ENCODE peak calls at places on chromosome 12, in ten cellular contexts. Q is uterus, D is IMR-90, G is A673, O is GM23338, V is fibroblast of lung, F is colonic mucosa, C is left ventricle myocardium inferior, N is ascending aorta, S is tibial artery. E is an unnamed sample.

GRCh38 chr12:31031951-31032335 is 41.7 kb upstream of the DDX11 start:
- DNase-seq in Q (no peak), D (no peak), G (no peak), O (no peak), V (no peak), F (no peak), C (no peak), N (no peak), S (no peak), E (no peak)

GRCh38 chr12:64946132-64946829 is 121.8 kb downstream of the TBC1D30 start:
- DNase-seq in Q (peak; percentile 21), D (peak; percentile 7), G (no peak), O (no peak), V (peak; percentile 42), F (peak; percentile 23), C (peak; percentile 63), N (no peak), S (no peak), E (peak; percentile 59)

GRCh38 chr12:75809745-75810144 is 221.8 kb downstream of the PHLDA1 start:
- DNase-seq in Q (no peak), D (no peak), G (no peak), O (peak; percentile 80), V (no peak), F (no peak), C (no peak), N (no peak), S (no peak), E (no peak)

GRCh38 chr12:38118632-38119031 is 197.9 kb upstream of the ALG10B start:
- DNase-seq in Q (no peak), D (no peak), G (no peak), O (no peak), V (no peak), F (no peak), C (no peak), N (no peak), S (no peak), E (no peak)

GRCh38 chr12:98893601-98894411 is 248.7 kb downstream of the APAF1 start:
- DNase-seq in Q (no peak), D (no peak), G (peak; percentile 18), O (peak; percentile 55), V (peak; percentile 4), F (no peak), C (no peak), N (no peak), S (no peak), E (no peak)

GRCh38 chr12:99976762-99977161 is 8.0 kb downstream of the ANKS1B start:
- DNase-seq in Q (no peak), D (no peak), G (no peak), O (no peak), V (no peak), F (no peak), C (no peak), N (no peak), S (no peak), E (no peak)

GRCh38 chr12:68850390-68850789 is 42.4 kb downstream of the MDM2 start:
- DNase-seq in Q (no peak), D (no peak), G (no peak), O (no peak), V (no peak), F (no peak), C (no peak), N (no peak), S (no peak), E (no peak)

GRCh38 chr12:132600048-132601032 is 10.0 kb downstream of the LRCOL1 start:
- DNase-seq in Q (peak; percentile 57), D (peak; percentile 61), G (peak; percentile 71), O (peak; percentile 88), V (peak; percentile 73), F (peak; percentile 61), C (peak; percentile 73), N (no peak), S (peak; percentile 76), E (peak; percentile 82)

GRCh38 chr12:133130808-133131128 is 341 bp downstream of the ZNF10 start:
- DNase-seq in Q (no peak), D (no peak), G (no peak), O (no peak), V (no peak), F (no peak), C (peak; percentile 26), N (peak; percentile 9), S (peak; percentile 73), E (peak; percentile 48)

GRCh38 chr12:114697741-114698565 is 14.0 kb upstream of the TBX3 start:
- DNase-seq in Q (no peak), D (no peak), G (peak; percentile 29), O (no peak), V (peak; percentile 68), F (no peak), C (no peak), N (no peak), S (no peak), E (no peak)

GRCh38 chr12:29153231-29153630 is 4.2 kb downstream of the FAR2 start:
- DNase-seq in Q (no peak), D (no peak), G (no peak), O (peak; percentile 76), V (no peak), F (no peak), C (no peak), N (no peak), S (no peak), E (no peak)

GRCh38 chr12:67019070-67019469 is 250.1 kb upstream of the CAND1 start:
- DNase-seq in Q (no peak), D (no peak), G (no peak), O (no peak), V (no peak), F (no peak), C (no peak), N (no peak), S (no peak), E (no peak)

GRCh38 chr12:50041962-50042361 is 15.4 kb upstream of the ASIC1 start:
- DNase-seq in Q (no peak), D (no peak), G (no peak), O (no peak), V (no peak), F (no peak), C (no peak), N (no peak), S (peak; percentile 16), E (no peak)

GRCh38 chr12:90627180-90627896 is 327.6 kb downstream of the CCER1 start:
- DNase-seq in Q (no peak), D (peak; percentile 48), G (no peak), O (no peak), V (no peak), F (no peak), C (no peak), N (no peak), S (no peak), E (no peak)

GRCh38 chr12:99278899-99279298 is 368.7 kb upstream of the GARIN6 start:
- DNase-seq in Q (no peak), D (no peak), G (no peak), O (no peak), V (no peak), F (no peak), C (no peak), N (no peak), S (no peak), E (no peak)

GRCh38 chr12:70852416-70853150 is 68.0 kb downstream of the PTPRR start:
- DNase-seq in Q (no peak), D (no peak), G (peak; percentile 64), O (no peak), V (no peak), F (no peak), C (no peak), N (no peak), S (no peak), E (no peak)

GRCh38 chr12:122126713-122127597 is 47.1 kb downstream of the IL31 start:
- DNase-seq in Q (no peak), D (no peak), G (no peak), O (peak; percentile 47), V (no peak), F (no peak), C (no peak), N (no peak), S (no peak), E (no peak)
- TF ChIP-seq CTCF in Q (no peak), D (no peak), G (peak; percentile 37), O (no peak), V (no peak), F (no peak), C (peak; percentile 43), N (no peak), S (no peak), E (peak; percentile 13)

GRCh38 chr12:112808176-112808575 is 16.6 kb downstream of the RPH3A start:
- DNase-seq in Q (no peak), D (no peak), G (no peak), O (no peak), V (no peak), F (no peak), C (no peak), N (no peak), S (no peak), E (no peak)
- H3K27me3 ChIP-seq in Q (no peaks in the 10 kb centered on the region), D (no peaks in the 10 kb centered on the region), G (no peaks in the 10 kb centered on the region), O (no peaks in the 10 kb centered on the region), V (no peaks in the 10 kb centered on the region), F (peaks cover 3% of the 10 kb centered on the region), C (peaks cover 81% of the 10 kb centered on the region), N (no peaks in the 10 kb centered on the region), S (no peaks in the 10 kb centered on the region), E (peaks cover 33% of the 10 kb centered on the region)

DNA sequence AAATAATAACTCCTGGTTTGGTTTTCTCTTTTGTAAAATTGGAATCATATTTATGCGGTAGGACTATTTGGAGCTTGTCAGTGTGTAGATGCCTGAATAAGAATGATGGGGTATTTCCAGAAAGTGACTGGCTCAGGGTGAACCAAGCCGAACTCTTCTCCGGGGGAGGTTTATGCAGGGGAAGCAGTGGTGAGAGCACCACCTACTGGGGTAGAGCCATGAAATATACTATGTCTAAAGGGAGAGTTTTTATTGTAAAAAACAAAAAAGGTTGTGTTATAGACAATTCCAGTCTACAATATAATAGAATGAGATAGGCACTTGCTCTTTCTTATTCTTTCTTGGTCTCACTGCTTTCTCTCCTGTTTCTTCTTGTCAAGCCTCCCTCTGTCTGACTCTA is 222.9 kb upstream of the SLC16A7 start:
- DNase-seq in Q (no peak), D (peak; percentile 21), G (peak; percentile 22), O (peak; percentile 79), V (peak; percentile 40), F (no peak), C (no peak), N (no peak), S (no peak), E (no peak)
- TF ChIP-seq CTCF in Q (no peak), D (peak; percentile 46), G (peak; percentile 42), O (peak; percentile 70), V (peak; percentile 56), F (no peak), C (no peak), N (no peak), S (no peak), E (no peak)

DNA sequence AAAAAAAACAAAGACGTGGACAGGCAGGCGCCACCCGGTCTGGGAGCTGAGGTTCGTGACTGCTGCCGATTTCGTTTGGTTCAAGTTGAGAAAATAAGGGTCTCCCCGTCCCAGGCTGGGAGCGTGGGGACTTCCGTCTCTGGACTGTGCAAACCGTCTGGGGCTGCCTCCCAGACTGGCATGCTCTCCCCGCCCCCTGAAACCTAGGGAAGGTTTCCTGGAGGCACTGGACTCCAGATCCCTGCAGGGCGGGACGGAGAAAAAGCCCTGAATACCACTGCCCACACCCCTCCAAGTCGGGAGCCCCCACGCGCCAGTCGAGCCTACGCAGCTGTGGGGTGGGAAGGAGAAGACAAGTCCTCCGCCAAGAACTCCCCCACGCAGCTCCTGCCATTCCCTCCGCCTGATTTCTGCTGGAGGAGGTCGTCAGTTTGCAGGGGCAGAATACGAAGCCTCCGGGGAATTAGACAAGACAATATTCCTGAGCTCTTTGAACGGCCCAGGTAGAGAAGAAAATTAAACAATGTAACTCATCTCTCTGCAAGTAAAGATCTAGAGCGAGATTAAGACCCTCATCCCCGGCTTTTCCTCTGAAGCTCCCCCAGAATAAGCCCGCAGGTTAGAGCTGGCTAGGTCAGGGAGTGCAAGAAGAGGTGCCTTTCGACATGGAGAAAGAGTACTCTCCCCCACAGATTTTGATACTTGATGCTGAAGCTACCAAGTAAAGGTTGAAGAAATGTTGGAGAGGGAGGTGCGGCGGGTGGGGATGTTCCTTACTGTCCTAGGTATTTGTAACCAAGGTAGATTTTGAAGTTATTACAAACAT is 10.4 kb upstream of the HOXC13 start:
- DNase-seq in Q (no peak), D (no peak), G (no peak), O (peak; percentile 24), V (no peak), F (no peak), C (no peak), N (no peak), S (no peak), E (no peak)
- H3K27me3 ChIP-seq in Q (peaks cover 21% of the 10 kb centered on the region), D (peaks cover 81% of the 10 kb centered on the region), G (peaks cover 59% of the 10 kb centered on the region), O (peaks cover 100% of the 10 kb centered on the region), V (peaks cover 71% of the 10 kb centered on the region), F (peaks cover 75% of the 10 kb centered on the region), C (peaks cover 100% of the 10 kb centered on the region), N (peaks cover 33% of the 10 kb centered on the region), S (peaks cover 10% of the 10 kb centered on the region), E (peaks cover 100% of the 10 kb centered on the region)

E was measured in heart left ventricle.